ENCODE peak calls at places on chromosomes 12 and 14, in four cellular contexts. T, F, C and D are unnamed samples.

GRCh38 chr14:61252354-61253063 is 28.6 kb downstream of the TMEM30B start:
- DNase-seq in T (peak; percentile 11), F (peak; percentile 96), C (peak; percentile 85), D (peak; percentile 67)

GRCh38 chr14:72528059-72528950 is 365.6 kb downstream of the DPF3 start:
- DNase-seq in T (no peak), F (peak; percentile 48), C (no peak), D (no peak)

GRCh38 chr14:92813201-92813600 is 19.1 kb downstream of the GOLGA5 start:
- DNase-seq in T (no peak), F (no peak), C (no peak), D (no peak)

GRCh38 chr12:102631274-102631673 is 150.9 kb upstream of the IGF1 start:
- DNase-seq in T (no peak), F (peak; percentile 76), C (no peak), D (no peak)

GRCh38 chr14:101178184-101179072 is 274.9 kb upstream of the RTL1 start:
- DNase-seq in T (no peak), F (no peak), C (no peak), D (no peak)

GRCh38 chr12:118842753-118843335 is 138.5 kb upstream of the SRRM4 start:
- DNase-seq in T (no peak), F (no peak), C (no peak), D (peak; percentile 29)

GRCh38 chr12:1841606-1842182 is 21.3 kb downstream of the LRTM2 start:
- DNase-seq in T (no peak), F (no peak), C (no peak), D (no peak)

GRCh38 chr14:32201196-32201815 is 539 bp upstream of the RNU6-7 start:
- DNase-seq in T (peak; percentile 15), F (peak; percentile 52), C (peak; percentile 89), D (peak; percentile 94)

GRCh38 chr14:104390941-104391901 is 188.3 kb upstream of the C14orf180 start:
- DNase-seq in T (no peak), F (no peak), C (no peak), D (peak; percentile 44)

GRCh38 chr12:106583578-106584103 is 837 bp downstream of the RFX4 start:
- DNase-seq in T (no peak), F (no peak), C (no peak), D (peak; percentile 53)

GRCh38 chr12:22459872-22460490 is 84.4 kb downstream of the C2CD5 start:
- DNase-seq in T (no peak), F (peak; percentile 29), C (no peak), D (no peak)

GRCh38 chr12:8031872-8032241 is 659 bp upstream of the FOXJ2 start:
- DNase-seq in T (no peak), F (no peak), C (no peak), D (no peak)

GRCh38 chr12:109706747-109707469 is 6.7 kb upstream of the FAM222A start:
- DNase-seq in T (no peak), F (no peak), C (peak; percentile 66), D (no peak)

GRCh38 chr12:130977046-130977758 is 23.5 kb downstream of the ADGRD1 start:
- DNase-seq in T (no peak), F (no peak), C (no peak), D (no peak)

GRCh38 chr12:58871557-58871956 is 48.7 kb downstream of the LRIG3 start:
- DNase-seq in T (no peak), F (no peak), C (no peak), D (no peak)

GRCh38 chr14:22178330-22178981 is 410.6 kb downstream of the DAD1 start:
- DNase-seq in T (no peak), F (no peak), C (no peak), D (no peak)

GRCh38 chr12:113204806-113205205 is 16.5 kb upstream of the TPCN1 start:
- DNase-seq in T (no peak), F (no peak), C (no peak), D (peak; percentile 7)

GRCh38 chr12:62722971-62723680 is 211.8 kb downstream of the PPM1H start:
- DNase-seq in T (no peak), F (no peak), C (no peak), D (no peak)

GRCh38 chr14:65258391-65258790 is 154.1 kb upstream of the FUT8 start:
- DNase-seq in T (no peak), F (peak; percentile 84), C (no peak), D (no peak)

GRCh38 chr14:44889600-44890479 is 71.9 kb downstream of the KLHL28 start:
- DNase-seq in T (no peak), F (no peak), C (no peak), D (no peak)

GRCh38 chr14:22521449-22522239 is 67.4 kb downstream of the DAD1 start:
- DNase-seq in T (no peak), F (no peak), C (no peak), D (no peak)

GRCh38 chr12:102459314-102459713 is 21.0 kb downstream of the IGF1 start:
- DNase-seq in T (no peak), F (no peak), C (no peak), D (peak; percentile 55)

GRCh38 chr12:56687225-56688128 is 607 bp downstream of the PTGES3 start:
- DNase-seq in T (no peak), F (peak; percentile 31), C (peak; percentile 74), D (peak; percentile 55)

GRCh38 chr14:22552827-22553076 is 36.3 kb downstream of the DAD1 start:
- DNase-seq in T (no peak), F (no peak), C (no peak), D (no peak)

GRCh38 chr14:57974896-57975295 is 109.0 kb upstream of the SLC35F4 start:
- DNase-seq in T (no peak), F (no peak), C (no peak), D (no peak)

GRCh38 chr12:7068994-7069346 is 8.5 kb downstream of the C1S start:
- DNase-seq in T (no peak), F (no peak), C (peak; percentile 22), D (no peak)

GRCh38 chr12:18217981-18218380 is 43.3 kb upstream of the PIK3C2G start:
- DNase-seq in T (no peak), F (peak; percentile 48), C (no peak), D (no peak)

GRCh38 chr14:93752980-93753561 is 35.2 kb downstream of the PRIMA1 start:
- DNase-seq in T (no peak), F (no peak), C (no peak), D (peak; percentile 90)

GRCh38 chr12:108856428-108857157 is 790 bp downstream of the SSH1 start:
- DNase-seq in T (no peak), F (peak; percentile 88), C (peak; percentile 76), D (peak; percentile 83)

GRCh38 chr12:2195085-2195484 is 142.3 kb downstream of the CACNA1C start:
- DNase-seq in T (no peak), F (no peak), C (no peak), D (no peak)

GRCh38 chr12:6766651-6767300 is 613 bp downstream of the PTMS start:
- DNase-seq in T (no peak), F (peak; percentile 32), C (peak; percentile 81), D (peak; percentile 83)

GRCh38 chr12:20426191-20426590 is 57.9 kb downstream of the PDE3A start:
- DNase-seq in T (no peak), F (no peak), C (peak; percentile 18), D (peak; percentile 83)

GRCh38 chr12:52896190-52897100 is 8.4 kb downstream of the KRT8 start:
- DNase-seq in T (no peak), F (no peak), C (no peak), D (no peak)

GRCh38 chr14:61923348-61923747 is 161.1 kb downstream of the SNAPC1 start:
- DNase-seq in T (no peak), F (peak; percentile 6), C (peak; percentile 33), D (no peak)

GRCh38 chr14:72444701-72445100 is 449.2 kb downstream of the DPF3 start:
- DNase-seq in T (no peak), F (peak; percentile 67), C (no peak), D (no peak)

GRCh38 chr12:131264625-131265024 is 310.9 kb downstream of the ADGRD1 start:
- DNase-seq in T (no peak), F (no peak), C (peak; percentile 43), D (no peak)

GRCh38 chr12:127613056-127613455 is 653.9 kb upstream of the TMEM132C start:
- DNase-seq in T (no peak), F (peak; percentile 49), C (peak; percentile 54), D (no peak)

DNA sequence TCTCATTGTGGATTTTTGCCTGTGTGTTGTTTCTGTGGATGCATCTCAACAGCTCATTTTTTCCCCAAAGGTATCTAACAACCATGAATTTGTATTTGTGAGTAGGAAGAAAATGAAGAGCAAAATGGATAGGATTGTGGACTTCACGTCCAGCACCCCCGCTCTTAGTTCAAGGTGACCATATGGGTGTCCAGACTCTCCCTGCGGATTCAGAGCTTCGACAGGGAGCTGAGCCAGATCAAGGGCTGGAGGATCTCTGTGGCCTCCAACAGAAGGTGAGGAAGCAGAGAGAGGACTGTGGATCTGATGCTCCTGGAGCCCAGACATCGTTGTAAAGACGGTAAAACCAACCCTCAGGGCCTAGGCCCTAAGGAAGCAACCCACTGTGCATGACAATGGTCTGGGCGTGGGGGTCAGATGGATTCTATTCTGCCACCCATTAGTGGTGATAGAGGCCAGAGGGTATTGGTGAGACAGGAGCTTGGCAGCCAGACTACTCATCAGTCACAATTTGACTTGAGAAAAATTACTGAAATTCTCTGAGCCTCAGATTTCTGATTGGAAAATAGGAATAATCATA is 659.7 kb upstream of the TMEM132C start:
- DNase-seq in T (no peak), F (no peak), C (no peak), D (no peak)
- H3K4me1 ChIP-seq in T (no peaks in the 10 kb centered on the region), F (no peaks in the 10 kb centered on the region), C (no peaks in the 10 kb centered on the region), D (no peaks in the 10 kb centered on the region)

DNA sequence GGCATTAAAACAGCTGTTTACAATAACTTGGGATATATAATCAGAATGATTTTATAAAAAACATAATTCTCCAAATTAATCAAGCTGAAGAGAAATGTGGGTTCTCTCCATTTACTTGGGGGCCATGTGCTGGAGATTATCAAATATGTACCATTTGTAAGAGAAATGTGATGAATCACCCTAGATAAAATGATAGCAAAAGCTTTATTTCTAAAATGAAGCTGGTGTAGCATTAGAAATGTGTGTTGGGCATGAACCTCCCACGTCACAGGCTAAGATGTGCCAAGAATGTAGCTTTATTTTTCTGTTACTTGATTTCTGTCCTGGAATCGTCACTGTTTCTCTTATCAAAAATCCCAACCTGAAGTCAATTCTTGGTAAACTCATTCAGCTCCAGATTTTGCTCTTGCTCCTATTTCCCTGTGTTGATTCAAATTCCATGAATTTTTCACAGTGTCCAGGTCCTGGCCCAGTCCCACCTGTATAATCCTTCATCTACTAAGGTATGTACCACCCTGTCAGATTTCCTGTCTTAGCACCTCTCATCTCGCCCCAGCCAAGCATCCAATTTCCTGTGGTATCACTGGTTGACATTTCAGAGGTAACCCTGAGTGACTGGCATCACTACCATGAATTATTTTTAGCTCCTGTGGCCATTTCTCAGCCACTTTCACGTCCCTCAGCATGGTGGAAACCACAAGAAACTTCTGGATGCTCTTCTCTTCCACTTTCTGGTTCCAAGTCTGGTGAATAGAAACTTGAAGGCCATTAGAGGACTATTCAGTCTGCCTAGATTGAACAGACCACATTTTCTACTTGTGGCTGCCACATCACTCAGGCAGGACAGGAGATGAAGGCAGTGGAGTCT is 103.6 kb upstream of the FLRT2 start:
- DNase-seq in T (no peak), F (no peak), C (no peak), D (no peak)
- H3K4me1 ChIP-seq in T (no peaks in the 10 kb centered on the region), F (no peaks in the 10 kb centered on the region), C (peaks cover 7% of the 10 kb centered on the region), D (peaks cover 2% of the 10 kb centered on the region)

GRCh38 chr14:55097894-55098560 is 31.0 kb upstream of the LGALS3 start:
- DNase-seq in T (no peak), F (no peak), C (peak; percentile 63), D (no peak)
- H3K4me1 ChIP-seq in T (peaks cover 20% of the 10 kb centered on the region), F (peaks cover 20% of the 10 kb centered on the region), C (peaks cover 37% of the 10 kb centered on the region), D (peaks cover 8% of the 10 kb centered on the region)

DNA sequence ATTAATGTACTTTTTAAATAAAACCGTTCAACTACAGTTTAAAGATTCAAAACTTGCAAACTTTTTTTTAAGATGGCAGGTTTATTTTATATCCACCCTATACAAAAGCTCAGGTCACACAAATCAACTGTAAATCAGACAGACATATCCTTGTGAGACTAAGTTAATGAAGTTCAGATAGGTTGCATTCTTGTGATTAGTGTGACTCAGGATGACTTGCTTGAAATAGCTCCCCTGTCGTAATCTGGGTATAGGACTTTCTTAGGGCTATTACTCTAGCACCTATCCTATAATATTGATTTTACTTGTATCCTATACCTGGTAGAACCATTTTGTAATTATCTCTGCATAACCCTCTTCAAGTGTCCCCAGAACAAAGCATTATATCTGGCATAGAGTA is 9.5 kb upstream of the PRKD1 start:
- DNase-seq in T (no peak), F (no peak), C (no peak), D (no peak)
- H3K4me1 ChIP-seq in T (no peaks in the 10 kb centered on the region), F (no peaks in the 10 kb centered on the region), C (no peaks in the 10 kb centered on the region), D (no peaks in the 10 kb centered on the region)